ENCODE peak calls at places on chromosomes 4 and X, in four cellular contexts. One of them, this sample, is unnamed.

GRCh38 chr4:108030332-108030731 is 40.6 kb downstream of the HADH start:
- DNase-seq in OCI-LY7: peak; percentile 90
- DNase-seq in astrocyte: peak; percentile 56
- DNase-seq in IMR-90: peak; percentile 76
- DNase-seq in this sample: peak; percentile 88

GRCh38 chr4:90281956-90282355 is 154.8 kb downstream of the CCSER1 start:
- DNase-seq in OCI-LY7: no peak
- DNase-seq in astrocyte: no peak
- DNase-seq in IMR-90: no peak
- DNase-seq in this sample: no peak

GRCh38 chr4:90027565-90027964 is 99.6 kb upstream of the CCSER1 start:
- DNase-seq in OCI-LY7: no peak
- DNase-seq in astrocyte: no peak
- DNase-seq in IMR-90: no peak
- DNase-seq in this sample: no peak

GRCh38 chr4:140085062-140085622 is 68.8 kb downstream of the MAML3 start:
- DNase-seq in OCI-LY7: no peak
- DNase-seq in astrocyte: no peak
- DNase-seq in IMR-90: peak; percentile 56
- DNase-seq in this sample: no peak

GRCh38 chr4:183241771-183242170 is 78.3 kb downstream of the CLDN22 start:
- DNase-seq in OCI-LY7: no peak
- DNase-seq in astrocyte: peak; percentile 13
- DNase-seq in IMR-90: no peak
- DNase-seq in this sample: no peak

GRCh38 chr4:5465956-5466355 is 242.4 kb downstream of the EVC2 start:
- DNase-seq in OCI-LY7: no peak
- DNase-seq in astrocyte: no peak
- DNase-seq in IMR-90: no peak
- DNase-seq in this sample: no peak

GRCh38 chrX:17206584-17206983 is 168.4 kb upstream of the NHS start:
- DNase-seq in OCI-LY7: no peak
- DNase-seq in astrocyte: no peak
- DNase-seq in IMR-90: no peak
- DNase-seq in this sample: no peak

GRCh38 chr4:127788517-127788916 is 6.4 kb downstream of the HSPA4L start:
- DNase-seq in OCI-LY7: no peak
- DNase-seq in astrocyte: no peak
- DNase-seq in IMR-90: no peak
- DNase-seq in this sample: no peak

GRCh38 chrX:48785525-48786214 is 720 bp upstream of the GATA1 start:
- DNase-seq in OCI-LY7: no peak
- DNase-seq in astrocyte: no peak
- DNase-seq in IMR-90: no peak
- DNase-seq in this sample: no peak

GRCh38 chr4:12359420-12359819 is 930.7 kb upstream of the HS3ST1 start:
- DNase-seq in OCI-LY7: no peak
- DNase-seq in astrocyte: no peak
- DNase-seq in IMR-90: no peak
- DNase-seq in this sample: no peak

GRCh38 chrX:45769919-45770582 is 569.4 kb upstream of the DIPK2B start:
- DNase-seq in OCI-LY7: no peak
- DNase-seq in astrocyte: peak; percentile 93
- DNase-seq in IMR-90: peak; percentile 91
- DNase-seq in this sample: peak; percentile 49

GRCh38 chr4:2806392-2807355 is 13.8 kb downstream of the SH3BP2 start:
- DNase-seq in OCI-LY7: no peak
- DNase-seq in astrocyte: no peak
- DNase-seq in IMR-90: peak; percentile 55
- DNase-seq in this sample: peak; percentile 74

GRCh38 chr4:165191814-165192499 is 15.4 kb upstream of the KLHL2 start:
- DNase-seq in OCI-LY7: no peak
- DNase-seq in astrocyte: no peak
- DNase-seq in IMR-90: no peak
- DNase-seq in this sample: no peak

GRCh38 chrX:118847676-118848075 is 24.1 kb downstream of the ZCCHC12 start:
- DNase-seq in OCI-LY7: peak; percentile 41
- DNase-seq in astrocyte: peak; percentile 12
- DNase-seq in IMR-90: peak; percentile 42
- DNase-seq in this sample: peak; percentile 82

GRCh38 chrX:135112096-135112729 is 8.1 kb downstream of the ETDB start:
- DNase-seq in OCI-LY7: peak; percentile 32
- DNase-seq in astrocyte: no peak
- DNase-seq in IMR-90: peak; percentile 31
- DNase-seq in this sample: no peak

GRCh38 chr4:142435599-142436235 is 410.4 kb downstream of the INPP4B start:
- DNase-seq in OCI-LY7: no peak
- DNase-seq in astrocyte: no peak
- DNase-seq in IMR-90: no peak
- DNase-seq in this sample: no peak

GRCh38 chr4:153950100-153950979 is 161.5 kb upstream of the SFRP2 start:
- DNase-seq in OCI-LY7: no peak
- DNase-seq in astrocyte: peak; percentile 20
- DNase-seq in IMR-90: no peak
- DNase-seq in this sample: no peak

GRCh38 chr4:107931775-107932321 is 499 bp downstream of the CYP2U1 start:
- DNase-seq in OCI-LY7: peak; percentile 79
- DNase-seq in astrocyte: no peak
- DNase-seq in IMR-90: no peak
- DNase-seq in this sample: no peak

GRCh38 chr4:71429106-71429505 is 90.3 kb downstream of the SLC4A4 start:
- DNase-seq in OCI-LY7: no peak
- DNase-seq in astrocyte: no peak
- DNase-seq in IMR-90: no peak
- DNase-seq in this sample: no peak

GRCh38 chr4:77488882-77489281 is 116.7 kb upstream of the CXCL13 start:
- DNase-seq in OCI-LY7: no peak
- DNase-seq in astrocyte: no peak
- DNase-seq in IMR-90: no peak
- DNase-seq in this sample: no peak

GRCh38 chr4:97500423-97500822 is 642.9 kb downstream of the STPG2 start:
- DNase-seq in OCI-LY7: no peak
- DNase-seq in astrocyte: no peak
- DNase-seq in IMR-90: no peak
- DNase-seq in this sample: no peak

GRCh38 chr4:98908703-98909262 is 20.1 kb downstream of the EIF4E start:
- DNase-seq in OCI-LY7: no peak
- DNase-seq in astrocyte: no peak
- DNase-seq in IMR-90: no peak
- DNase-seq in this sample: no peak

GRCh38 chr4:150232029-150232428 is 153.8 kb downstream of the DCLK2 start:
- DNase-seq in OCI-LY7: no peak
- DNase-seq in astrocyte: no peak
- DNase-seq in IMR-90: no peak
- DNase-seq in this sample: no peak

GRCh38 chr4:78863991-78864390 is 75.2 kb downstream of the PAQR3 start:
- DNase-seq in OCI-LY7: no peak
- DNase-seq in astrocyte: no peak
- DNase-seq in IMR-90: no peak
- DNase-seq in this sample: no peak

GRCh38 chr4:117771647-117772337 is 262.5 kb upstream of the NDST3 start:
- DNase-seq in OCI-LY7: no peak
- DNase-seq in astrocyte: no peak
- DNase-seq in IMR-90: no peak
- DNase-seq in this sample: peak; percentile 26

GRCh38 chr4:95362906-95363578 is 185.7 kb downstream of the UNC5C start:
- DNase-seq in OCI-LY7: peak; percentile 28
- DNase-seq in astrocyte: peak; percentile 25
- DNase-seq in IMR-90: peak; percentile 0
- DNase-seq in this sample: no peak

GRCh38 chr4:47650584-47651130 is 165.6 kb downstream of the ATP10D start:
- DNase-seq in OCI-LY7: no peak
- DNase-seq in astrocyte: no peak
- DNase-seq in IMR-90: peak; percentile 51
- DNase-seq in this sample: no peak

GRCh38 chr4:1714303-1715001 is 2.3 kb upstream of the SLBP start:
- DNase-seq in OCI-LY7: peak; percentile 77
- DNase-seq in astrocyte: no peak
- DNase-seq in IMR-90: no peak
- DNase-seq in this sample: peak; percentile 64

GRCh38 chrX:129655547-129656248 is 942 bp upstream of the APLN start:
- DNase-seq in OCI-LY7: peak; percentile 55
- DNase-seq in astrocyte: no peak
- DNase-seq in IMR-90: no peak
- DNase-seq in this sample: peak; percentile 65

GRCh38 chrX:46444011-46444410 is 101.2 kb downstream of the ZNF674 start:
- DNase-seq in OCI-LY7: no peak
- DNase-seq in astrocyte: peak; percentile 90
- DNase-seq in IMR-90: peak; percentile 89
- DNase-seq in this sample: peak; percentile 90

GRCh38 chr4:70559216-70559830 is 32.7 kb upstream of the AMBN start:
- DNase-seq in OCI-LY7: peak; percentile 55
- DNase-seq in astrocyte: peak; percentile 12
- DNase-seq in IMR-90: peak; percentile 34
- DNase-seq in this sample: peak; percentile 86

GRCh38 chr4:74793757-74794340 is 474 bp downstream of the BTC start:
- DNase-seq in OCI-LY7: no peak
- DNase-seq in astrocyte: no peak
- DNase-seq in IMR-90: no peak
- DNase-seq in this sample: peak; percentile 79

GRCh38 chr4:78645853-78646757 is 94.5 kb downstream of the ANXA3 start:
- DNase-seq in OCI-LY7: no peak
- DNase-seq in astrocyte: peak; percentile 94
- DNase-seq in IMR-90: peak; percentile 96
- DNase-seq in this sample: peak; percentile 72

GRCh38 chr4:2786152-2786671 is 6.7 kb upstream of the SH3BP2 start:
- DNase-seq in OCI-LY7: no peak
- DNase-seq in astrocyte: no peak
- DNase-seq in IMR-90: no peak
- DNase-seq in this sample: no peak

GRCh38 chrX:150465856-150466775 is 102.3 kb upstream of the MTM1 start:
- DNase-seq in OCI-LY7: no peak
- DNase-seq in astrocyte: no peak
- DNase-seq in IMR-90: no peak
- DNase-seq in this sample: no peak

GRCh38 chr4:105714071-105714521 is 5.5 kb downstream of the GSTCD start:
- DNase-seq in OCI-LY7: peak; percentile 52
- DNase-seq in astrocyte: peak; percentile 25
- DNase-seq in IMR-90: no peak
- DNase-seq in this sample: no peak

GRCh38 chr4:82005153-82005552 is 368.6 kb downstream of the HNRNPD start:
- DNase-seq in OCI-LY7: no peak
- DNase-seq in astrocyte: no peak
- DNase-seq in IMR-90: no peak
- DNase-seq in this sample: no peak

GRCh38 chr4:98260047-98260578 is 1.1 kb upstream of the RAP1GDS1 start:
- DNase-seq in OCI-LY7: peak; percentile 24
- DNase-seq in astrocyte: peak; percentile 11
- DNase-seq in IMR-90: peak; percentile 10
- DNase-seq in this sample: peak; percentile 92

GRCh38 chr4:182533948-182534347 is 290.7 kb downstream of the TENM3 start:
- DNase-seq in OCI-LY7: no peak
- DNase-seq in astrocyte: peak; percentile 69
- DNase-seq in IMR-90: peak; percentile 74
- DNase-seq in this sample: no peak

DNA sequence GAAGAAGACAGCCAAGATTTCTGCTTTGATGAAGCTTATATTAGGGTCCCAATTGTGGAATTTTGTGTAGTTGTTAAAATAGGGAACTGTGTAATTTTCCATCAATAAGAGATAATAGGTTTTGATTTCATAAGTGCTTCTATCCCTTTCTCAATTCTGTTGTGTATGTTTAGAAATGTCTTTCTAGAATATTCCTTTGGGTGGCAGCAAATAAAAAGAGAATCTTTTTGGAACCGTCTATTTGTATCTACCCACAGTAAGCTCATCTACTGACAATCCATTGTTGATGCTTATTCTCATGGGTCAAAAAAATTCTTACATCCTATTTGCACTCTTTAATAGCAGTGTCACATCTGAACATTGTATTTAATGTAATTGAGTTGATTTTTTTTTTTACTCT is 61.7 kb downstream of the TMA16 start:
- DNase-seq in OCI-LY7: peak; percentile 70
- DNase-seq in astrocyte: no peak
- DNase-seq in IMR-90: peak; percentile 10
- DNase-seq in this sample: peak; percentile 44
- TF ChIP-seq CTCF in OCI-LY7: peak; percentile 83
- TF ChIP-seq CTCF in astrocyte: no peak
- TF ChIP-seq CTCF in IMR-90: peak; percentile 34
- TF ChIP-seq CTCF in this sample: no peak

GRCh38 chr4:31613946-31614623 is 893.9 kb downstream of the PCDH7 start:
- DNase-seq in OCI-LY7: no peak
- DNase-seq in astrocyte: peak; percentile 0
- DNase-seq in IMR-90: no peak
- DNase-seq in this sample: no peak
- H3K4me2 ChIP-seq in OCI-LY7: no peak overlapping the region
- H3K4me2 ChIP-seq in astrocyte: no peak overlapping the region
- H3K4me2 ChIP-seq in IMR-90: no peak overlapping the region
- H3K4me2 ChIP-seq in this sample: no peak overlapping the region

DNA sequence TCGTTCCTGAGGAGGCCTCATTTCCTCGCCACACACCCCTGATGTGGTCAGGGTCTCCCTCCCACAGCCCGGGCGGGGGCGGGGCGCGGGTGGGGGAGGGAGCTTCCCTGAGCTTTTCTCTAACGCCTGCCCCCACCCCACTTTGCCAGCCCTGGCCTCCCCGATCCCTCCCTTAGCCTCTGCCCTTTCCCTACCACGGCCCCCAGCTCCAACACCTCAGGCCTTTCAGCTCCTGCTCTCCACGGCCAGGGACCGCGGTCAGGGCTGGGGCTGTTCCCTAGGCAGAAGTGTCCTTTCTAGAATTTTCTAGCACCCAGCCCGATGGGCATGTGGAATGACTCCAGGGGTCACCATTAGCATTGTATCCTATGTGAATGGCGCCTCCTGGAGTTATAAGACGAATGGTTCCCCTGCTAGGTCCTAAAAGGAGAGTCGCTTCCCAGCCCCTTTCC is 201.3 kb upstream of the BCOR start:
- DNase-seq in OCI-LY7: peak; percentile 11
- DNase-seq in astrocyte: no peak
- DNase-seq in IMR-90: no peak
- DNase-seq in this sample: no peak
- TF ChIP-seq CTCF in OCI-LY7: peak; percentile 29
- TF ChIP-seq CTCF in astrocyte: peak; percentile 3
- TF ChIP-seq CTCF in IMR-90: peak; percentile 19
- TF ChIP-seq CTCF in this sample: peak; percentile 30

DNA sequence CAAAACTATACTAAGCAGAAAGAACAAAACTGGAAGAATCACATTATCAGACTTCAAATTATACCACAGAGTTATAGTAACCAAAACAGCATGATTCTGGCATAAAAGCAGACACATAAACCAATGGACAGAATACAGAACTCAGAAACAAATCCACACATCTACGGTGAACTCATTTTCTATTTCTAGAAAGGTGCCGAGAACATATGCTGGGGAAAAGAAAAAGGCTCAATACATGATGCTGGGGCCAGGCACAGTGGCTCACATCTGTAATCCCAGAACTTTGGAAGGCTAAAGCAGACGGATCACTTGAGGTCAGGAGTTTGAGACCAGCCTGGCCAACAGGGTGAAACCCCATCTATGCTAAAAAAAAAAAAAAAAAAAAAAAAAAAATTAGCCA is 52.7 kb downstream of the ATRX start:
- DNase-seq in OCI-LY7: no peak
- DNase-seq in astrocyte: no peak
- DNase-seq in IMR-90: no peak
- DNase-seq in this sample: no peak
- H3K4me2 ChIP-seq in OCI-LY7: no peak overlapping the region
- H3K4me2 ChIP-seq in astrocyte: no peak overlapping the region
- H3K4me2 ChIP-seq in IMR-90: no peak overlapping the region
- H3K4me2 ChIP-seq in this sample: no peak overlapping the region

This sample was measured in osteoblast.